ENCODE peak calls at places on chromosomes 12 and 14, in eight cellular contexts. J, K, A, Q, R, Y, I and S are unnamed samples.

GRCh38 chr12:74980510-74980909 is 229.1 kb downstream of the KCNC2 start:
- DNase-seq in K (no peak), R (no peak), J (no peak), I (no peak), A (no peak), Q (no peak), Y (no peak), S (no peak)

GRCh38 chr14:21768116-21768874 is 94.7 kb upstream of the OR4E1 start:
- DNase-seq in Y (peak; percentile 22), R (no peak), Q (no peak), A (peak; percentile 33), K (no peak), I (no peak), J (peak; percentile 35), S (peak; percentile 3)

GRCh38 chr12:7856516-7856915 is 16.2 kb downstream of the SLC2A14 start:
- DNase-seq in Q (no peak), I (no peak), J (no peak), K (no peak), A (no peak), Y (no peak), R (no peak), S (no peak)

GRCh38 chr12:52395761-52396434 is 10.2 kb downstream of the KRT82 start:
- DNase-seq in R (no peak), Q (no peak), I (peak; percentile 9), Y (no peak), A (peak; percentile 77), K (no peak), J (peak; percentile 28), S (peak; percentile 80)

GRCh38 chr12:107328442-107329133 is 235.2 kb upstream of the CRY1 start:
- DNase-seq in I (peak; percentile 69), J (no peak), R (no peak), A (no peak), Y (no peak), K (no peak), Q (no peak), S (no peak)

GRCh38 chr12:81330480-81330879 is 252.6 kb downstream of the ACSS3 start:
- DNase-seq in R (no peak), Q (no peak), K (no peak), Y (peak; percentile 83), I (no peak), A (no peak), J (no peak), S (no peak)

GRCh38 chr12:78293039-78293686 is 462.5 kb downstream of the NAV3 start:
- DNase-seq in Y (no peak), R (no peak), Q (no peak), J (no peak), A (no peak), I (no peak), K (no peak), S (no peak)

GRCh38 chr12:65637774-65638173 is 186.5 kb upstream of the HMGA2 start:
- DNase-seq in A (no peak), Q (no peak), J (no peak), K (no peak), R (no peak), Y (no peak), I (no peak), S (no peak)

GRCh38 chr12:100753837-100754236 is 40.7 kb upstream of the ANO4 start:
- DNase-seq in Q (no peak), A (no peak), Y (no peak), J (no peak), R (no peak), I (no peak), K (no peak), S (no peak)

GRCh38 chr14:34199585-34199984 is 248.7 kb upstream of the EGLN3 start:
- DNase-seq in K (no peak), I (peak; percentile 9), A (no peak), R (peak; percentile 20), Q (no peak), J (no peak), Y (no peak), S (peak; percentile 84)

GRCh38 chr14:21256539-21257394 is 12.5 kb downstream of the HNRNPC start:
- DNase-seq in Q (no peak), K (no peak), I (no peak), R (no peak), A (no peak), J (no peak), Y (no peak), S (no peak)

GRCh38 chr14:85574849-85575616 is 45.1 kb downstream of the FLRT2 start:
- DNase-seq in A (no peak), J (no peak), R (no peak), I (no peak), K (no peak), Y (no peak), Q (no peak), S (no peak)

GRCh38 chr12:49296836-49297694 is 2.1 kb downstream of the PRPH start:
- DNase-seq in A (no peak), Y (no peak), Q (no peak), J (peak; percentile 46), R (peak; percentile 41), I (peak; percentile 50), K (peak; percentile 63), S (peak; percentile 47)

GRCh38 chr14:87869619-87870583 is 123.1 kb downstream of the GALC start:
- DNase-seq in R (no peak), I (no peak), K (no peak), Y (no peak), J (no peak), A (no peak), Q (no peak), S (no peak)

GRCh38 chr12:83147341-83147740 is 460.6 kb downstream of the TMTC2 start:
- DNase-seq in Q (no peak), A (no peak), J (no peak), K (no peak), I (no peak), Y (no peak), R (no peak), S (no peak)

GRCh38 chr12:108768591-108769500 is 37.5 kb upstream of the CORO1C start:
- DNase-seq in A (no peak), J (peak; percentile 25), Q (no peak), Y (no peak), R (no peak), K (peak; percentile 82), I (peak; percentile 45), S (peak; percentile 42)

GRCh38 chr12:18108611-18109010 is 18.6 kb upstream of the RERGL start:
- DNase-seq in J (no peak), K (no peak), A (no peak), I (no peak), Q (no peak), R (no peak), Y (no peak), S (no peak)

GRCh38 chr12:110563702-110564470 is 19.2 kb downstream of the PPTC7 start:
- DNase-seq in R (no peak), K (no peak), A (no peak), J (no peak), Q (no peak), I (no peak), Y (no peak), S (no peak)

GRCh38 chr12:55978393-55978792 is 4.5 kb downstream of the RAB5B start:
- DNase-seq in A (no peak), Y (no peak), K (no peak), I (no peak), R (no peak), Q (no peak), J (no peak), S (no peak)

GRCh38 chr14:66624319-66624937 is 116.5 kb downstream of the GPHN start:
- DNase-seq in K (peak; percentile 35), I (peak; percentile 28), Y (peak; percentile 65), A (no peak), J (peak; percentile 56), R (peak; percentile 15), Q (no peak), S (peak; percentile 68)

GRCh38 chr14:104975481-104976197 is 2.5 kb downstream of the AHNAK2 start:
- DNase-seq in Y (no peak), I (no peak), Q (no peak), J (peak; percentile 40), R (no peak), A (no peak), K (no peak), S (no peak)